ENCODE peak calls at places on chromosomes 1 and 21, in four cellular contexts. W is chondrocyte, T is uterus, F is hepatocyte. Y is an unnamed sample.

GRCh38 chr1:55443175-55443933 is 228.2 kb upstream of the USP24 start:
- DNase-seq in W (no peak), T (peak), F (peak), Y (peak)

GRCh38 chr1:25875856-25876692 is 566 bp upstream of the PAQR7 start:
- DNase-seq in W (no peak), T (no peak), F (peak), Y (no peak)

GRCh38 chr1:228423399-228424053 is 6.9 kb upstream of the TRIM17 start:
- DNase-seq in W (no peak), T (no peak), F (no peak), Y (no peak)

GRCh38 chr1:177119311-177119710 is 45.2 kb downstream of the ASTN1 start:
- DNase-seq in W (no peak), T (no peak), F (no peak), Y (no peak)

GRCh38 chr1:235326719-235327558 is 1.0 kb downstream of the ARID4B start:
- DNase-seq in W (no peak), T (peak), F (peak), Y (no peak)

GRCh38 chr1:2072109-2072806 is 22.0 kb downstream of the PRKCZ start:
- DNase-seq in W (no peak), T (no peak), F (peak), Y (no peak)

GRCh38 chr1:54283214-54283996 is 83.4 kb downstream of the MRPL37 start:
- DNase-seq in W (no peak), T (no peak), F (no peak), Y (no peak)

GRCh38 chr1:76868154-76868882 is 1.0 kb downstream of the ST6GALNAC5 start:
- DNase-seq in W (peak), T (peak), F (peak), Y (no peak)

GRCh38 chr1:60345049-60345448 is 271.5 kb upstream of the C1orf87 start:
- DNase-seq in W (no peak), T (no peak), F (no peak), Y (no peak)

GRCh38 chr1:13911697-13912619 is 212.0 kb downstream of the PRDM2 start:
- DNase-seq in W (no peak), T (no peak), F (no peak), Y (no peak)

GRCh38 chr1:196517193-196517592 is 91.0 kb downstream of the KCNT2 start:
- DNase-seq in W (no peak), T (no peak), F (no peak), Y (no peak)

GRCh38 chr1:43267291-43267805 is 2.4 kb upstream of the TMEM125 start:
- DNase-seq in W (peak), T (no peak), F (peak), Y (peak)

GRCh38 chr1:32179443-32180185 is at the start of gene TXLNA:
- DNase-seq in W (peak), T (peak), F (peak), Y (peak)

GRCh38 chr21:17003221-17003620 is 509.6 kb upstream of the CXADR start:
- DNase-seq in W (no peak), T (no peak), F (no peak), Y (peak)

GRCh38 chr1:158121604-158122254 is 59.0 kb upstream of the CD1D start:
- DNase-seq in W (no peak), T (no peak), F (peak), Y (peak)

GRCh38 chr1:24743404-24744211 is 1.6 kb upstream of the CLIC4 start:
- DNase-seq in W (no peak), T (peak), F (peak), Y (peak)

GRCh38 chr1:109050228-109050995 is 8.5 kb upstream of the WDR47 start:
- DNase-seq in W (no peak), T (no peak), F (no peak), Y (no peak)

GRCh38 chr1:58815680-58816071 is 31.8 kb upstream of the JUN start:
- DNase-seq in W (no peak), T (no peak), F (peak), Y (peak)

GRCh38 chr1:66183386-66183785 is 350.6 kb upstream of the SGIP1 start:
- DNase-seq in W (no peak), T (no peak), F (no peak), Y (no peak)

GRCh38 chr1:161044908-161045748 is 649 bp downstream of the USF1 start:
- DNase-seq in W (no peak), T (peak), F (peak), Y (peak)

GRCh38 chr1:169878498-169878897 is 15.2 kb downstream of the SCYL3 start:
- DNase-seq in W (no peak), T (no peak), F (no peak), Y (no peak)

GRCh38 chr1:95004013-95004412 is 68.7 kb downstream of the ALG14 start:
- DNase-seq in W (no peak), T (no peak), F (no peak), Y (no peak)

GRCh38 chr1:113930499-113931161 is 1.5 kb downstream of the HIPK1 start:
- DNase-seq in W (no peak), T (no peak), F (peak), Y (peak)

GRCh38 chr1:235601087-235601486 is 48.5 kb downstream of the GNG4 start:
- DNase-seq in W (peak), T (no peak), F (no peak), Y (no peak)

GRCh38 chr21:29300547-29301138 is 1.9 kb downstream of the BACH1 start:
- DNase-seq in W (no peak), T (no peak), F (no peak), Y (no peak)

GRCh38 chr1:154937988-154938386 is 1.5 kb upstream of the PMVK start:
- DNase-seq in W (no peak), T (no peak), F (no peak), Y (no peak)

GRCh38 chr21:31444061-31444460 is 100.0 kb upstream of the TIAM1 start:
- DNase-seq in W (no peak), T (no peak), F (peak), Y (no peak)

GRCh38 chr1:207097871-207098324 is 6.1 kb upstream of the C4BPA start:
- DNase-seq in W (no peak), T (no peak), F (peak), Y (no peak)

GRCh38 chr1:19705464-19705863 is 40.8 kb downstream of the HTR6 start:
- DNase-seq in W (no peak), T (no peak), F (no peak), Y (no peak)

GRCh38 chr1:33424610-33425009 is 6.3 kb downstream of the PHC2 start:
- DNase-seq in W (no peak), T (no peak), F (no peak), Y (peak)

GRCh38 chr1:23598424-23598823 is 39.1 kb upstream of the ID3 start:
- DNase-seq in W (no peak), T (no peak), F (no peak), Y (no peak)

GRCh38 chr21:40143822-40144525 is 276.7 kb downstream of the PCP4 start:
- DNase-seq in W (no peak), T (peak), F (peak), Y (peak)

GRCh38 chr1:225592362-225592761 is 60.6 kb downstream of the ENAH start:
- DNase-seq in W (no peak), T (no peak), F (no peak), Y (no peak)

GRCh38 chr1:30868833-30869435 is 39.6 kb downstream of the SDC3 start:
- DNase-seq in W (no peak), T (no peak), F (no peak), Y (no peak)

GRCh38 chr1:33985166-33985565 is 121.3 kb downstream of the HMGB4 start:
- DNase-seq in W (no peak), T (no peak), F (no peak), Y (no peak)

GRCh38 chr1:240285541-240285940 is 193.9 kb downstream of the FMN2 start:
- DNase-seq in W (no peak), T (no peak), F (no peak), Y (peak)

GRCh38 chr1:32116531-32116930 is 8.7 kb downstream of the KPNA6 start:
- DNase-seq in W (no peak), T (no peak), F (no peak), Y (no peak)

GRCh38 chr1:94095112-94095637 is 25.8 kb downstream of the ABCA4 start:
- DNase-seq in W (no peak), T (peak), F (peak), Y (peak)

GRCh38 chr21:27674037-27674436 is 707.1 kb upstream of the ADAMTS5 start:
- DNase-seq in W (no peak), T (no peak), F (no peak), Y (peak)

GRCh38 chr1:198620951-198621824 is 17.7 kb upstream of the PTPRC start:
- DNase-seq in W (no peak), T (no peak), F (no peak), Y (no peak)

DNA sequence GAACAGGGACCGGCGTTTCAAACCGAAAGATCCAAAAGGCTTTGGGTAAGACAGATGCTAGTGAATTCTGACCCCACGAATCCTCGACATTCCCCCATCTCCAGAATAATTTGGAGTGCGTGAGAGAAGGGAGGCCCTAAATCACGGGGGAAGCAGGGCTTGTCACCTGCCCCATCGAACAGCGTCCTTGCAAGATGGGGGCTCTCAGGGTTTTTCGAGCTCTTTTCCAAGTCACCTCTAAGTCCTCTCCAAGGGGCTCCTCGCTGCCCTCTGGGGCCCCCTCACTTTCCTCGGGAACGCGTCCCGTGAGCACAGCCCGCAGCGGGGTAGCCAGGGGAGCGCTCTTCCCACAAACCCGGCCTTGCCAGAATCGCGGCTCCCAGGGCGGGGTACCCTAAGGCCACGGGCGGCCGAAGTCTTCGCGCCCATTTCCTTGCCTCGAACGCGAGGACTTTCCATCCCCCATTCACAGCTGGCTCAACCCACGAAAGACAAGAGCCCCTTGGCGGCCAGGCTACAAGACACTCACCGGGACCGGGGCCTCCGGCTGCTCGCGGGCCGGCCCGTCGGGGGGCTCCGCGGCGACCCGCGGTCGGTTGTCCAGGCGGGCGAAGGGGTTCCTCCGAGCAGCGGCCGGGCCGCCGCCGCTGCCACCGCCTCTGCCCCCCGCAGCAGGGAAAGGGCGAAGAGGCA is 546 bp downstream of the DONSON start:
- DNase-seq in W (no peak), T (peak), F (peak), Y (no peak)
- TF ChIP-seq CTCF in W (peak), T (no peak), F (no peak), Y (no peak)

GRCh38 chr1:14924455-14925325 is 228.9 kb upstream of the TMEM51 start:
- DNase-seq in W (no peak), T (peak), F (peak), Y (peak)
- TF ChIP-seq CTCF in W (peak), T (no peak), F (peak), Y (peak)

DNA sequence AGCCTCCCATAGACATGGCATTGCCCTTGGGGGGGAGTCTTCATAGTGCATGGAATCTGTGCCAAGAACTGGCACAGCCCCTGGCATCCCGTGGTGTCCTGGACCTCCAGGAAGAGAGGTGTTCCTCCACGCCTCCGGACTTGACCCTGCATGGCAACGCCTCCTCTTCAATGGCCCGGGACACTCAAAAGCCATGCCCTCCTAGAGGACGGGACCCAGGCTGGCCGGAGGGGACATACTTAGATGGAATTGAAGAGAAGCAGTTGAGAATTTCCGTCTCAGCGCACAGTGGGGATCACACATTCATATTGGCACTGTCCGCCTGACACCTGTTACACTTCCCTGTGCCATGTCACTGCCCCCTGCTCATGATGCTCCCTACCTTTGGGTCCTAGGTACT is 38.4 kb upstream of the TENT5C start:
- DNase-seq in W (no peak), T (no peak), F (no peak), Y (no peak)
- TF ChIP-seq CTCF in W (no peak), T (no peak), F (no peak), Y (no peak)

GRCh38 chr1:182625716-182626504 is 21.7 kb upstream of the RGS16 start:
- DNase-seq in W (no peak), T (no peak), F (no peak), Y (no peak)
- TF ChIP-seq CTCF in W (no peak), T (no peak), F (no peak), Y (no peak)